ENCODE peak calls at places on chromosomes 7 and 10, in seven cellular contexts. T is fibroblast of lung, E is mesothelial cell of epicardium, K is GM10248, R is foreskin fibroblast, Q is B cell, J is osteocyte. D is an unnamed sample.

GRCh38 chr10:110226926-110227641 is 19.7 kb downstream of the MXI1 start:
- DNase-seq in T (peak), K (peak), E (peak), Q (peak), J (no peak), R (no peak), D (no peak)

GRCh38 chr10:132634241-132634946 is 96.8 kb downstream of the INPP5A start:
- DNase-seq in T (no peak), K (no peak), Q (no peak), J (no peak), R (no peak), E (no peak), D (no peak)

GRCh38 chr10:119241066-119241465 is 33.7 kb downstream of the GRK5 start:
- DNase-seq in Q (no peak), R (no peak), E (no peak), K (no peak), T (no peak), J (no peak), D (no peak)

GRCh38 chr10:79023489-79024162 is 45.1 kb upstream of the ZMIZ1 start:
- DNase-seq in K (no peak), R (peak), Q (no peak), T (no peak), E (no peak), J (no peak), D (no peak)

GRCh38 chr10:1404953-1405260 is 332.4 kb downstream of the ADARB2 start:
- DNase-seq in Q (no peak), J (peak), E (no peak), K (no peak), T (no peak), R (no peak), D (no peak)

GRCh38 chr10:47299989-47300931 is at the start of gene GDF10:
- DNase-seq in Q (no peak), E (no peak), J (no peak), R (no peak), K (no peak), T (peak), D (no peak)

GRCh38 chr10:119342017-119342734 is 134.8 kb downstream of the GRK5 start:
- DNase-seq in Q (no peak), R (peak), T (no peak), E (no peak), J (no peak), K (no peak), D (no peak)

GRCh38 chr10:71880425-71881306 is 29.6 kb upstream of the PSAP start:
- DNase-seq in K (no peak), Q (no peak), J (no peak), R (peak), T (no peak), E (no peak), D (no peak)

GRCh38 chr7:157704365-157704764 is 367.6 kb downstream of the DNAJB6 start:
- DNase-seq in Q (no peak), K (no peak), T (no peak), J (no peak), E (no peak), R (no peak), D (peak)

GRCh38 chr10:23342213-23342884 is 2.2 kb downstream of the C10orf67 start:
- DNase-seq in T (no peak), K (no peak), J (no peak), R (no peak), E (no peak), Q (no peak), D (no peak)

GRCh38 chr10:95651346-95652115 is 5.0 kb downstream of the ALDH18A1 start:
- DNase-seq in R (no peak), J (no peak), E (no peak), Q (no peak), T (peak), K (no peak), D (no peak)

GRCh38 chr7:32536585-32536984 is 41.3 kb downstream of the AVL9 start:
- DNase-seq in E (no peak), T (peak), K (no peak), J (no peak), Q (no peak), R (peak), D (no peak)

GRCh38 chr10:16441106-16441850 is 4.5 kb downstream of the PTER start:
- DNase-seq in T (peak), E (no peak), Q (no peak), K (no peak), J (no peak), R (peak), D (no peak)

GRCh38 chr7:35411331-35411730 is 157.4 kb upstream of the TBX20 start:
- DNase-seq in K (no peak), Q (no peak), R (no peak), T (no peak), E (no peak), J (no peak), D (no peak)

GRCh38 chr10:30000802-30001571 is 58.4 kb downstream of the JCAD start:
- DNase-seq in K (no peak), R (peak), Q (no peak), J (no peak), T (peak), E (no peak), D (no peak)

GRCh38 chr10:91251430-91252056 is 31.1 kb downstream of the PCGF5 start:
- DNase-seq in R (peak), J (no peak), E (peak), T (peak), Q (peak), K (peak), D (no peak)

GRCh38 chr7:96901822-96902412 is 103.4 kb upstream of the DLX6 start:
- DNase-seq in J (no peak), E (no peak), T (no peak), R (no peak), Q (no peak), K (no peak), D (no peak)

DNA sequence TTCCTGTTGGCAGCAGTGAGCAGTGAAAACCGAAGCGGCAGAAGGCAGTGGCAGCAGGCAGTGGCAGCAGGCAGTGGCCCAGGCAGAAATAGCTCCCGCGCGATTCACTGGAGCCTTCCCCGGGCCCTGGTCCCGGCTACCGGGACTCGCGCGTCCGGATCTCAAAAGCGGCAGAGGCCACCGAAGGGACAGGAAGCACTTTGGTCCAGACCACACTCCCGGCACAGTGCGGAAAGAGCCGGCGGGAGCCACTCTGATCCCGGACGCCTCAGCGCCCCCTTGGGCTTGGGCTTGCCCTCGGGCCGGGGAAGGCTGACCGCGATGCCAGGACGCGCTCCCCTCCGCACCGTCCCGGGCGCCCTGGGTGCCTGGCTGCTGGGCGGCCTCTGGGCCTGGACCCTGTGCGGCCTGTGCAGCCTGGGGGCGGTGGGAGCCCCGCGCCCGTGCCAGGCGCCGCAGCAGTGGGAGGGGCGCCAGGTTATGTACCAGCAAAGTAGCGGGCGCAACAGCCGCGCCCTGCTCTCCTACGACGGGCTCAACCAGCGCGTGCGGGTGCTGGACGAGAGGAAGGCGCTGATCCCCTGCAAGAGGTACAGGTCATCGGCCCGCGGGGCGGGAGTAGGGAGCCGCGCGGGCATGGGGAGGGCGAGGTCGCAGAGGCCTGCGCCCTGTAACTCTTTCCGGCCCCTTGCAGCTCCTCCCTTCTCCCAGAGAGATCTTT is at the start of gene EPDR1:
- DNase-seq in J (peak), R (peak), Q (peak), T (peak), E (peak), K (peak), D (peak)
- TF ChIP-seq CTCF in J (no peak), R (no peak), Q (no peak), T (no peak), E (no peak), K (peak), D (peak)

DNA sequence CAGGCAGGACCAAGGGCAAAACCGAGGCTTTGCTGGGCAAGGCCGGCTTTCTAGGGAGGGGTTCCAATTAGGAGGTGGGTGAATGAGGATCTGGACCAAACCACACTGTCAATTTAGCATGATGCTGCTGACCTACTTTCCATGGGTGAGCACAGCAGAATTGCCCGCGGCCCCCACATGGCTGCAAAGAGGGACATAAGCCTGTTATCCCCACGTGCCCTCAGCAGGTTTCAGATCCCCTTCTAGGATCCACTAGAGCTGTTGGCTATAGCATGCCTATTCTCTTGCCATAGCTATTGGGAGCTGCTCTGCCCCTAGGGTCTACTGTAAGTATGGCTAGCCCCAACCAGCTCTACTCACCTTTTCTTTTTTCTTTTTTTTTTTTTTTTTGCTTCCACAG is 102.8 kb downstream of the COL13A1 start:
- DNase-seq in T (no peak), J (no peak), R (no peak), Q (no peak), E (no peak), K (no peak), D (no peak)
- TF ChIP-seq CTCF in T (no peak), J (no peak), R (no peak), Q (no peak), E (no peak), K (no peak), D (no peak)

GRCh38 chr10:26507441-26507840 is 69.3 kb downstream of the APBB1IP start:
- DNase-seq in J (no peak), E (no peak), R (no peak), K (no peak), Q (no peak), T (no peak), D (no peak)

GRCh38 chr10:26508016-26508415 is 69.9 kb downstream of the APBB1IP start:
- DNase-seq in K (no peak), T (no peak), Q (no peak), E (no peak), R (no peak), J (no peak), D (no peak)

GRCh38 chr10:26502988-26503387 is 64.8 kb downstream of the APBB1IP start:
- DNase-seq in Q (no peak), K (no peak), R (no peak), J (no peak), T (no peak), E (no peak), D (no peak)

GRCh38 chr10:26505491-26505890 is 67.3 kb downstream of the APBB1IP start:
- DNase-seq in J (no peak), K (no peak), R (no peak), E (no peak), T (no peak), Q (no peak), D (no peak)

DNA sequence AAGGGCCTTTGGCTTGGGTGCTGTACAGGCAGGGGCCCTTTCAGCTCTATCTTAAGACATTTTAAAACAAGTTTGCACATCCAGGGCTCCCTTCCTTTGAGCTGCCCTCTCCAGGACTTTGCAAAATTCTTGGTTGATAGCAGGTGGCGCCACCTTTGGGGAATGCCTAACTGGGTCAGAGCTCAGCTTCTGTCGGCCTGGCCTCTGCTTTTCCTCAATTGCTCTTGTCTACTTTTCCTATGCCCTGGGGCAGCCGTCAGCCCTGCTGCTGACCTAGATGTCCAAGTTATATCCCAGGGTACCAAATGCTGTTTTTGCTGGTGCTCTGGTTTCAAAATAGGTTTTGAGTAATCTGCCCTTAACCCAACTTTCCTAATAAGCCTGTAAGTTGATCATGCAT is 65.8 kb downstream of the APBB1IP start:
- DNase-seq in T (no peak), R (no peak), E (no peak), J (no peak), K (no peak), Q (no peak), D (no peak)
- TF ChIP-seq CTCF in T (no peak), R (peak), E (no peak), J (no peak), K (peak), Q (peak), D (no peak)

GRCh38 chr7:118918556-118918955 is 694.1 kb downstream of the ANKRD7 start:
- DNase-seq in K (no peak), J (no peak), R (no peak), E (no peak), T (peak), Q (no peak), D (no peak)
- TF ChIP-seq CTCF in K (no peak), J (peak), R (no peak), E (no peak), T (no peak), Q (no peak), D (peak)

GRCh38 chr10:83725567-83725966 is 413.7 kb upstream of the GHITM start:
- DNase-seq in E (no peak), R (no peak), Q (no peak), T (no peak), K (no peak), J (no peak), D (no peak)
- TF ChIP-seq CTCF in E (no peak), R (no peak), Q (no peak), T (no peak), K (no peak), J (no peak), D (no peak)

DNA sequence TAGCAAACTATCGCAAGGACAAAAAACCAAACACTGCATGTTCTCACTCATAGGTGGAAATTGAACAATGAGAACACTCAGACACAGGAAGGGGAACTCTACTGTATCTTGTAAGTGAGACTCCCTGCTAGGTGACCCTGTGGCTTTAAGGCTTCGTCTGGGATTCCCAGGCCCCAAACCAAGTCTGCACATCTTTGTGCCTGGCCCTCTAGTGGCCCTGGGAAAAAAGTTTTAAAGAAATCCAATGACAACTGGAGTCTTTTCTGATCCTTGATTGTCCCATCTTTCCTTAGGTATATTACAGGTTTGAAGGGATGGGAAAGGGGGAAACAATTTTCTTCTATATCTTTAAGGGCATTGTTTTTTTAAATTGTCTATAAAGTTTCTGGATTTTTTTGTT is 10.6 kb upstream of the LIPM start:
- DNase-seq in Q (no peak), R (no peak), E (no peak), J (no peak), K (peak), T (peak), D (no peak)
- TF ChIP-seq CTCF in Q (no peak), R (peak), E (peak), J (peak), K (peak), T (peak), D (peak)

DNA sequence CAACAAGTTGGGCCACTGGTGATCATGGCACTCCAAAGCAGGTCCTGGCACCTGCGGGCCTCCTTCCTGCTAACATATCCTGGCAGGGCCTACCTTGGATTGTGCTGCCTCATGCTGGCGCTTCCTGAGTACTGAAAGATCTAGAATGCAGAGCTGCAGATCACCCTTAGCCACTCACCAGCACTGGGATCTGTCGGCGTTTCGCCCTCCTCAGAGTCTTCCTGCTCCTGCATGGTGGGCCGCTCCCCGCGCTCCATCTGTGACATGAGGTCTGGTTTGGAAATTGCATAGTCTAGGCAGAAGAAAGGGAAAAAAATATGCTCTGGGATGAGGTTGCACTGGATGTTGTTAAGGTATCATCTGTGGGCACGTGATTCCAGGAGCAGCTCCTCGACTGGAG is 10.0 kb downstream of the ZNF777 start:
- DNase-seq in Q (no peak), E (no peak), R (no peak), K (no peak), J (peak), T (no peak), D (peak)
- TF ChIP-seq CTCF in Q (no peak), E (no peak), R (no peak), K (no peak), J (no peak), T (no peak), D (no peak)

D was measured in type B pancreatic cell.